ENCODE peak calls at places on chromosomes 7 and 10, in four cellular contexts. One of them, this sample, is unnamed.

GRCh38 chr10:109963439-109963838 is 40.1 kb upstream of the XPNPEP1 start:
- DNase-seq in heart right ventricle: no peak
- DNase-seq in HT1080: no peak
- DNase-seq in stomach: no peak
- DNase-seq in this sample: no peak

GRCh38 chr7:29274156-29275017 is 79.8 kb downstream of the CHN2 start:
- DNase-seq in heart right ventricle: no peak
- DNase-seq in HT1080: no peak
- DNase-seq in stomach: no peak
- DNase-seq in this sample: no peak

GRCh38 chr7:5302577-5302976 is 19.8 kb downstream of the SLC29A4 start:
- DNase-seq in heart right ventricle: no peak
- DNase-seq in HT1080: no peak
- DNase-seq in stomach: no peak
- DNase-seq in this sample: no peak

GRCh38 chr7:130748531-130749389 is 14.8 kb upstream of the KLF14 start:
- DNase-seq in heart right ventricle: no peak
- DNase-seq in HT1080: no peak
- DNase-seq in stomach: no peak
- DNase-seq in this sample: no peak

GRCh38 chr7:38744746-38745145 is 113.6 kb upstream of the AMPH start:
- DNase-seq in heart right ventricle: no peak
- DNase-seq in HT1080: peak; percentile 76
- DNase-seq in stomach: no peak
- DNase-seq in this sample: no peak

GRCh38 chr10:89591111-89591795 is 53.8 kb downstream of the PANK1 start:
- DNase-seq in heart right ventricle: peak; percentile 23
- DNase-seq in HT1080: peak; percentile 13
- DNase-seq in stomach: no peak
- DNase-seq in this sample: no peak

GRCh38 chr7:30175171-30175570 is 40.4 kb downstream of the MTURN start:
- DNase-seq in heart right ventricle: no peak
- DNase-seq in HT1080: no peak
- DNase-seq in stomach: no peak
- DNase-seq in this sample: no peak

GRCh38 chr7:158165711-158166110 is 421.9 kb downstream of the PTPRN2 start:
- DNase-seq in heart right ventricle: no peak
- DNase-seq in HT1080: no peak
- DNase-seq in stomach: no peak
- DNase-seq in this sample: no peak

GRCh38 chr7:27209933-27210440 is 10.1 kb upstream of the HOXA13 start:
- DNase-seq in heart right ventricle: no peak
- DNase-seq in HT1080: no peak
- DNase-seq in stomach: no peak
- DNase-seq in this sample: no peak

GRCh38 chr10:104822088-104822487 is 181.0 kb downstream of the SORCS3 start:
- DNase-seq in heart right ventricle: no peak
- DNase-seq in HT1080: no peak
- DNase-seq in stomach: no peak
- DNase-seq in this sample: peak; percentile 63

GRCh38 chr7:118846977-118847376 is 622.5 kb downstream of the ANKRD7 start:
- DNase-seq in heart right ventricle: no peak
- DNase-seq in HT1080: no peak
- DNase-seq in stomach: no peak
- DNase-seq in this sample: no peak

GRCh38 chr7:36735172-36735571 is 10.9 kb upstream of the AOAH start:
- DNase-seq in heart right ventricle: no peak
- DNase-seq in HT1080: peak; percentile 63
- DNase-seq in stomach: no peak
- DNase-seq in this sample: no peak

GRCh38 chr7:148852272-148852671 is 31.8 kb downstream of the EZH2 start:
- DNase-seq in heart right ventricle: no peak
- DNase-seq in HT1080: peak; percentile 9
- DNase-seq in stomach: no peak
- DNase-seq in this sample: no peak

GRCh38 chr10:507908-508444 is 181.5 kb downstream of the DIP2C start:
- DNase-seq in heart right ventricle: no peak
- DNase-seq in HT1080: no peak
- DNase-seq in stomach: no peak
- DNase-seq in this sample: no peak

This sample was measured in prostate gland.